ENCODE peak calls at places on chromosome 1, in six cellular contexts. R is stimulated activated CD4-positive, alpha-beta T cell treated with anti-CD3 and anti-CD28 coated beads, Interleukin-2, amount 100 ng/mL, for 48 hours; O is left lung; Z is aorta; K is D341Med; H is C1 segment of cervical spinal cord. D is an unnamed sample.
A peak's percentile ranks its signal among the peaks of the same experiment; 100 is the strongest.

GRCh38 chr1:66752671-66753371 is 562 bp downstream of the DYNLT5 start:
- DNase-seq in R (no peak), O (no peak), Z (peak; percentile 48), K (no peak), H (no peak), D (no peak)

GRCh38 chr1:208243522-208243850 is 698 bp downstream of the PLXNA2 start:
- DNase-seq in R (no peak), O (no peak), Z (no peak), K (no peak), H (no peak), D (no peak)

GRCh38 chr1:203116048-203116810 is 11.3 kb upstream of the ADORA1 start:
- DNase-seq in R (no peak), O (no peak), Z (no peak), K (no peak), H (no peak), D (no peak)

GRCh38 chr1:30251451-30251850 is 471.9 kb downstream of the MATN1 start:
- DNase-seq in R (no peak), O (no peak), Z (no peak), K (no peak), H (no peak), D (no peak)

GRCh38 chr1:10717296-10718082 is 79.0 kb downstream of the CASZ1 start:
- DNase-seq in R (no peak), O (no peak), Z (no peak), K (no peak), H (no peak), D (no peak)

GRCh38 chr1:230709619-230710542 is 4.0 kb downstream of the AGT start:
- DNase-seq in R (no peak), O (no peak), Z (no peak), K (no peak), H (no peak), D (no peak)

GRCh38 chr1:22385537-22385936 is 66.1 kb upstream of the ZBTB40 start:
- DNase-seq in R (no peak), O (no peak), Z (no peak), K (no peak), H (no peak), D (no peak)

GRCh38 chr1:22131875-22132486 is 10.9 kb downstream of the WNT4 start:
- DNase-seq in R (peak; percentile 57), O (no peak), Z (no peak), K (peak; percentile 88), H (no peak), D (peak; percentile 32)

GRCh38 chr1:240122639-240123604 is 31.2 kb downstream of the FMN2 start:
- DNase-seq in R (no peak), O (peak; percentile 70), Z (no peak), K (no peak), H (no peak), D (no peak)

GRCh38 chr1:23035823-23036452 is 16.7 kb downstream of the KDM1A start:
- DNase-seq in R (no peak), O (no peak), Z (no peak), K (peak; percentile 46), H (no peak), D (no peak)

GRCh38 chr1:207248544-207249206 is 72.8 kb upstream of the CD55 start:
- DNase-seq in R (no peak), O (no peak), Z (no peak), K (no peak), H (no peak), D (no peak)

GRCh38 chr1:178057131-178057765 is 36.7 kb upstream of the RASAL2 start:
- DNase-seq in R (no peak), O (no peak), Z (no peak), K (no peak), H (no peak), D (no peak)

GRCh38 chr1:203631946-203632345 is 5.3 kb downstream of the ATP2B4 start:
- DNase-seq in R (no peak), O (no peak), Z (no peak), K (no peak), H (no peak), D (no peak)

GRCh38 chr1:224433041-224433670 is 1.4 kb downstream of the WDR26 start:
- DNase-seq in R (no peak), O (peak; percentile 36), Z (no peak), K (peak; percentile 52), H (no peak), D (no peak)

GRCh38 chr1:12580054-12580887 is 37.7 kb downstream of the DHRS3 start:
- DNase-seq in R (no peak), O (no peak), Z (peak; percentile 74), K (no peak), H (no peak), D (no peak)

GRCh38 chr1:23122023-23122738 is 46.5 kb downstream of the LUZP1 start:
- DNase-seq in R (no peak), O (peak; percentile 37), Z (peak; percentile 72), K (no peak), H (no peak), D (no peak)

GRCh38 chr1:55071477-55071876 is 32.1 kb downstream of the PCSK9 start:
- DNase-seq in R (no peak), O (no peak), Z (no peak), K (no peak), H (no peak), D (no peak)

GRCh38 chr1:246805135-246805716 is 81.0 kb downstream of the SCCPDH start:
- DNase-seq in R (no peak), O (no peak), Z (no peak), K (no peak), H (no peak), D (no peak)

GRCh38 chr1:218787826-218788225 is 385.9 kb upstream of the LYPLAL1 start:
- DNase-seq in R (no peak), O (no peak), Z (no peak), K (no peak), H (no peak), D (no peak)

GRCh38 chr1:53115403-53116306 is 26.8 kb downstream of the SLC1A7 start:
- DNase-seq in R (no peak), O (no peak), Z (no peak), K (peak; percentile 83), H (no peak), D (no peak)

GRCh38 chr1:16717174-16718108 is 22.9 kb upstream of the RNU1-4 start:
- DNase-seq in R (no peak), O (no peak), Z (no peak), K (peak; percentile 37), H (no peak), D (no peak)

GRCh38 chr1:217948741-217949140 is 317.6 kb downstream of the SPATA17 start:
- DNase-seq in R (no peak), O (no peak), Z (no peak), K (no peak), H (no peak), D (no peak)

GRCh38 chr1:214369364-214369763 is 88.4 kb downstream of the SMYD2 start:
- DNase-seq in R (no peak), O (no peak), Z (no peak), K (no peak), H (no peak), D (no peak)